ENCODE peak calls at places on chromosome 14, in six cellular contexts. K is K562, H is H1, Z is GM12878, F is HepG2, U is SK-N-SH. C is an unnamed sample. For H4K20me1, the result is how much of the 10 kb centered on the place peaks cover.

GRCh38 chr14:64444984-64445845 is 20.1 kb upstream of the AKAP5 start:
- DNase-seq in K (no peak), H (no peak), Z (peak), F (no peak), U (peak), C (no peak)

GRCh38 chr14:50830044-50830931 is 674 bp downstream of the NIN start:
- DNase-seq in K (peak), H (peak), Z (peak), F (peak), U (peak), C (no peak)

GRCh38 chr14:86777950-86778602 is 1214.9 kb downstream of the GALC start:
- DNase-seq in K (no peak), H (no peak), Z (no peak), F (peak), U (no peak), C (no peak)

GRCh38 chr14:99946652-99947489 is 118.4 kb upstream of the EVL start:
- DNase-seq in K (peak), H (peak), Z (no peak), F (no peak), U (peak), C (no peak)

GRCh38 chr14:84401631-84402030 is 1128.3 kb upstream of the FLRT2 start:
- DNase-seq in K (no peak), H (no peak), Z (no peak), F (no peak), U (no peak), C (no peak)

GRCh38 chr14:76575108-76575507 is 186.2 kb upstream of the VASH1 start:
- DNase-seq in K (no peak), H (no peak), Z (no peak), F (no peak), U (no peak), C (no peak)

GRCh38 chr14:68361231-68361630 is 431.6 kb downstream of the ZFP36L1 start:
- DNase-seq in K (no peak), H (no peak), Z (no peak), F (no peak), U (no peak), C (no peak)

GRCh38 chr14:56905282-56905681 is 95.0 kb upstream of the OTX2 start:
- DNase-seq in K (no peak), H (no peak), Z (no peak), F (no peak), U (no peak), C (no peak)

GRCh38 chr14:95285566-95285965 is 34.1 kb downstream of the CLMN start:
- DNase-seq in K (no peak), H (no peak), Z (no peak), F (no peak), U (no peak), C (no peak)

GRCh38 chr14:39469094-39469710 is 37.0 kb upstream of the FBXO33 start:
- DNase-seq in K (no peak), H (peak), Z (no peak), F (peak), U (no peak), C (no peak)

GRCh38 chr14:65622703-65623102 is 210.2 kb downstream of the FUT8 start:
- DNase-seq in K (no peak), H (no peak), Z (no peak), F (no peak), U (no peak), C (no peak)

GRCh38 chr14:101400815-101401214 is 160.5 kb upstream of the DIO3 start:
- DNase-seq in K (no peak), H (no peak), Z (no peak), F (no peak), U (no peak), C (no peak)

GRCh38 chr14:22478670-22479069 is 110.4 kb downstream of the DAD1 start:
- DNase-seq in K (no peak), H (no peak), Z (no peak), F (no peak), U (no peak), C (no peak)

GRCh38 chr14:37931998-37932397 is 275.7 kb upstream of the SSTR1 start:
- DNase-seq in K (no peak), H (no peak), Z (no peak), F (no peak), U (no peak), C (no peak)

GRCh38 chr14:104238424-104239184 is 100.2 kb downstream of the KIF26A start:
- DNase-seq in K (no peak), H (peak), Z (no peak), F (no peak), U (no peak), C (no peak)

GRCh38 chr14:73235531-73236155 is 1.7 kb upstream of the PAPLN start:
- DNase-seq in K (no peak), H (peak), Z (no peak), F (no peak), U (no peak), C (no peak)

GRCh38 chr14:74697543-74697942 is 15.3 kb downstream of the AREL1 start:
- DNase-seq in K (no peak), H (no peak), Z (no peak), F (no peak), U (no peak), C (no peak)

GRCh38 chr14:30957813-30958370 is 67.6 kb upstream of the AP4S1 start:
- DNase-seq in K (no peak), H (no peak), Z (peak), F (peak), U (no peak), C (no peak)

GRCh38 chr14:99095369-99095768 is 176.6 kb downstream of the BCL11B start:
- DNase-seq in K (no peak), H (no peak), Z (no peak), F (no peak), U (no peak), C (no peak)

GRCh38 chr14:100580316-100581227 is 6.6 kb downstream of the BEGAIN start:
- DNase-seq in K (no peak), H (no peak), Z (no peak), F (no peak), U (peak), C (no peak)

GRCh38 chr14:105171004-105171673 is 2.6 kb upstream of the JAG2 start:
- DNase-seq in K (no peak), H (no peak), Z (no peak), F (no peak), U (no peak), C (no peak)

GRCh38 chr14:98593361-98593761 is 678.6 kb downstream of the BCL11B start:
- DNase-seq in K (no peak), H (no peak), Z (no peak), F (no peak), U (no peak), C (no peak)

GRCh38 chr14:101072945-101073597 is 169.5 kb upstream of the RTL1 start:
- DNase-seq in K (peak), H (peak), Z (no peak), F (peak), U (peak), C (peak)

GRCh38 chr14:30921788-30922187 is 47.4 kb downstream of the COCH start:
- DNase-seq in K (no peak), H (no peak), Z (no peak), F (no peak), U (no peak), C (no peak)

GRCh38 chr14:92973265-92973797 is 50.4 kb downstream of the CHGA start:
- DNase-seq in K (peak), H (peak), Z (no peak), F (peak), U (peak), C (no peak)

GRCh38 chr14:87864356-87865230 is 128.4 kb downstream of the GALC start:
- DNase-seq in K (no peak), H (no peak), Z (no peak), F (no peak), U (no peak), C (no peak)

GRCh38 chr14:21039585-21040369 is 2.4 kb upstream of the RNASE7 start:
- DNase-seq in K (no peak), H (peak), Z (no peak), F (peak), U (peak), C (peak)

GRCh38 chr14:42374332-42374731 is 767.7 kb downstream of the LRFN5 start:
- DNase-seq in K (no peak), H (no peak), Z (no peak), F (no peak), U (no peak), C (no peak)

GRCh38 chr14:96176811-96177211 is 27.8 kb upstream of the BDKRB2 start:
- DNase-seq in K (no peak), H (no peak), Z (no peak), F (no peak), U (no peak), C (no peak)

GRCh38 chr14:49975286-49975685 is 82.4 kb downstream of the ARF6 start:
- DNase-seq in K (no peak), H (no peak), Z (no peak), F (no peak), U (no peak), C (peak)

GRCh38 chr14:50943943-50944646 is at the start of gene PYGL:
- DNase-seq in K (peak), H (peak), Z (no peak), F (peak), U (peak), C (peak)

GRCh38 chr14:90381999-90382451 is 14.8 kb upstream of the CALM1 start:
- DNase-seq in K (peak), H (peak), Z (no peak), F (peak), U (peak), C (no peak)

GRCh38 chr14:104130974-104131651 is 7.3 kb upstream of the KIF26A start:
- DNase-seq in K (no peak), H (peak), Z (no peak), F (peak), U (peak), C (no peak)

GRCh38 chr14:74525361-74525851 is 31.8 kb downstream of the ISCA2 start:
- DNase-seq in K (no peak), H (no peak), Z (peak), F (no peak), U (no peak), C (no peak)

GRCh38 chr14:23727566-23728335 is 91.6 kb downstream of the DHRS2 start:
- DNase-seq in K (peak), H (no peak), Z (no peak), F (peak), U (peak), C (peak)

GRCh38 chr14:85459361-85459760 is 70.6 kb upstream of the FLRT2 start:
- DNase-seq in K (no peak), H (no peak), Z (no peak), F (no peak), U (no peak), C (no peak)

DNA sequence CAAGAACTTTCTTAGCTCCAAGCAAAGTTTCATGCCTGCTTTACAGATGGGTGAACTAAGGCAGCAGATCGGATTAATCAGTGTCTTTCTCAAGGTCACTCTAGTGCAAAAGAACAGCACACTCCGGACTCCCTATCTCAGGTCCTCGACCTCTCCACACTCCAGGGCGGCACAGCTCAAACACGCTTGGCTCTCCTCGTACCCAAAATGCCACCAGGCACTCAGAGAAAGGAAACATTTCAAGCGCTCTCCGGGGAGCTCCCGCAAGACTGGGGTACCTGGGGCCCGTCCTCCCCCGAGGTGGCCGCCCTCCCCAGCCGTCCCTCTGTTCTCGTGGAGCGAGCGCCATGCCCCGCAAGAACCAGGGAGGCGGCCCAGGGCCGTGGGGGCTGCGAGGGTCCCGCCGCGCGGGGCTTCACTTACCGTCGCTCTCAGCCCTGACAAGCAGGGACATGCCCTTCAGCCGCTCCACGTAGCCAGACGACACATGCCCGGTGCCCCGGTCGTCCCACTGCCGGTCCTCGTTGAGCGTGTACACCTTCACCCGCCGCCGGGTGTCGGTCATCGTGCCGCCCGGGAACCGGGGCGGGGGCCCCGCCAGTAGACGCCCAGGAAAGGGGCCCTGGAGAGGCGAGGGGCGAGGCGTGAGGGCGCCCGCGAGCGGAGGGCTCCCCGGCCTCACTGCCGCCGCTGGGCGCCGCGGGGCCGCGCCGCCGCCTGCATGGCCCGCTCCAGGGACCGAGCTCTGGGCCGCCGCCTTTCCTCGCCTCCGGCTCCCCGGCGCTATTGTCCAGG is 830 bp downstream of the PPP4R3A start:
- DNase-seq in K (peak), H (peak), Z (no peak), F (peak), U (peak), C (no peak)
- H4K20me1 ChIP-seq in K (under half), H (under half), Z (under half), F (under half), U (under half), C (under half)

GRCh38 chr14:55249423-55249822 is 21.8 kb upstream of the FBXO34 start:
- DNase-seq in K (no peak), H (no peak), Z (no peak), F (no peak), U (no peak), C (no peak)
- TF ChIP-seq YY1 in K (no peak), H (no peak), Z (no peak), F (no peak), U (no peak), C (no peak)

GRCh38 chr14:60647837-60648168 is 1.5 kb downstream of the SIX1 start:
- DNase-seq in K (no peak), H (no peak), Z (no peak), F (no peak), U (no peak), C (no peak)
- H4K20me1 ChIP-seq in K (under half), H (under half), Z (under half), F (under half), U (under half), C (under half)

GRCh38 chr14:69554500-69554899 is 20.2 kb downstream of the CCDC177 start:
- DNase-seq in K (no peak), H (no peak), Z (no peak), F (no peak), U (no peak), C (no peak)
- TF ChIP-seq YY1 in K (no peak), H (no peak), Z (no peak), F (no peak), U (no peak), C (no peak)

GRCh38 chr14:32080001-32080510 is 3.0 kb downstream of the ARHGAP5 start:
- DNase-seq in K (no peak), H (no peak), Z (no peak), F (no peak), U (no peak), C (no peak)
- H4K20me1 ChIP-seq in K (under half), H (under half), Z (under half), F (half or more), U (half or more), C (under half)

DNA sequence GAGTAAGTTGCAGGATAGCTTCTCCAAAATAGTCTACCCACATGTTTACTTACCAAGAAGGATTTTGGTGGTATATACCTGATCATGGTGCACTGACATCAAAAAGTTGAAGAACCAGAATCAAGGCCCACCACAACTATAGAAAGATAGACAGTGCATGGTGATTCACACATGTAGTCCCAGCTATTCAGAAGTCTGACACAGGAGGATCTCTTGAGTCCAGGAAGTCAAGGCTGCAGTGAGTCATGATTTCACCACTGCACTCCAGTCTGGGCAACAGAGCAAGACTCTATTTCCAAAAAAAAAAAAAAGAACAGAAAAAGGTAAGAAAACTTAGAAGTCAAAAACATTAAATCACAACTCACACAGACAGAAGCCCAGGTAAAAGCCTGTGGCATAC is 422.2 kb upstream of the FOXG1 start:
- DNase-seq in K (no peak), H (no peak), Z (no peak), F (no peak), U (no peak), C (no peak)
- TF ChIP-seq YY1 in K (no peak), H (no peak), Z (no peak), F (no peak), U (no peak), C (no peak)

C was measured in HCT116.